ENCODE peak calls at places on chromosomes 3 and 15, in ten cellular contexts. U is right atrium auricular region, V is right cardiac atrium, O is D341Med, Z is H54, Q is GM19239, N is H7, C is IMR-90, D is heart left ventricle, P is NCI-H1105. H is an unnamed sample.

GRCh38 chr15:70374096-70374495 is 276.4 kb upstream of the TLE3 start:
- DNase-seq in C (no peak), V (no peak), P (no peak), U (peak), Z (no peak), D (no peak), N (no peak), Q (no peak), O (no peak), H (no peak)

GRCh38 chr3:141237701-141238521 is 6.3 kb downstream of the PXYLP1 start:
- DNase-seq in N (no peak), O (no peak), P (peak), Q (no peak), C (no peak), D (peak), U (no peak), Z (no peak), V (peak), H (no peak)

GRCh38 chr3:13873818-13874217 is 6.1 kb downstream of the WNT7A start:
- DNase-seq in N (peak), D (no peak), C (no peak), P (no peak), Q (no peak), O (no peak), V (no peak), U (no peak), Z (no peak), H (no peak)

GRCh38 chr3:132135628-132136333 is 101.0 kb upstream of the CPNE4 start:
- DNase-seq in U (no peak), Q (no peak), C (peak), V (no peak), N (peak), Z (peak), D (no peak), P (no peak), O (no peak), H (no peak)

GRCh38 chr15:57548835-57549234 is 42.9 kb upstream of the MYZAP start:
- DNase-seq in O (no peak), P (no peak), U (no peak), C (no peak), Z (no peak), Q (no peak), N (no peak), D (no peak), V (no peak), H (no peak)

GRCh38 chr3:122356402-122356801 is 26.6 kb downstream of the MIX23 start:
- DNase-seq in D (no peak), U (no peak), O (peak), N (peak), P (peak), Q (no peak), Z (peak), C (peak), V (peak), H (no peak)

GRCh38 chr3:52121813-52122212 is 32.4 kb downstream of the POC1A start:
- DNase-seq in Q (no peak), P (no peak), V (peak), C (no peak), U (no peak), N (no peak), O (no peak), Z (no peak), D (peak), H (no peak)

GRCh38 chr3:66593978-66594377 is 93.2 kb upstream of the LRIG1 start:
- DNase-seq in O (no peak), Q (no peak), P (no peak), V (no peak), C (peak), D (no peak), N (no peak), Z (peak), U (no peak), H (no peak)

GRCh38 chr3:111210003-111210699 is 138.5 kb downstream of the NECTIN3 start:
- DNase-seq in D (no peak), V (no peak), Z (no peak), U (no peak), N (no peak), C (peak), O (no peak), P (no peak), Q (no peak), H (no peak)

GRCh38 chr15:36430721-36431265 is 148.6 kb upstream of the CDIN1 start:
- DNase-seq in O (no peak), U (no peak), D (no peak), P (no peak), C (peak), V (no peak), N (no peak), Q (no peak), Z (no peak), H (no peak)

GRCh38 chr15:77239892-77240608 is 169.1 kb upstream of the TSPAN3 start:
- DNase-seq in D (no peak), U (no peak), Q (no peak), N (no peak), C (no peak), V (no peak), P (no peak), Z (no peak), O (no peak), H (no peak)

GRCh38 chr3:136960838-136961836 is 3.4 kb downstream of the IL20RB start:
- DNase-seq in U (no peak), P (no peak), Z (peak), N (no peak), O (no peak), V (no peak), C (no peak), D (no peak), Q (no peak), H (no peak)

GRCh38 chr3:154314152-154314551 is 10.1 kb downstream of the DHX36 start:
- DNase-seq in Z (no peak), D (no peak), P (no peak), Q (no peak), V (no peak), C (no peak), N (no peak), U (no peak), O (no peak), H (no peak)

GRCh38 chr15:92524161-92524560 is 130.5 kb downstream of the ST8SIA2 start:
- DNase-seq in U (no peak), Z (no peak), P (no peak), Q (no peak), O (no peak), D (no peak), N (no peak), V (no peak), C (no peak), H (no peak)

GRCh38 chr3:132659000-132659369 is 624 bp downstream of the ACAD11 start:
- DNase-seq in P (no peak), Z (no peak), D (no peak), V (no peak), U (no peak), N (no peak), C (no peak), O (peak), Q (no peak), H (no peak)

GRCh38 chr3:58068126-58068809 is 60.0 kb downstream of the FLNB start:
- DNase-seq in P (no peak), C (no peak), U (no peak), V (no peak), Z (no peak), Q (no peak), D (no peak), N (no peak), O (no peak), H (no peak)

GRCh38 chr15:68609618-68610017 is 30.8 kb downstream of the CORO2B start:
- DNase-seq in C (no peak), Q (no peak), P (no peak), V (peak), Z (no peak), N (no peak), U (peak), D (peak), O (no peak), H (no peak)

GRCh38 chr15:101112336-101113113 is 139.3 kb downstream of the CHSY1 start:
- DNase-seq in O (no peak), Q (no peak), C (no peak), D (no peak), Z (no peak), V (no peak), N (peak), U (no peak), P (no peak), H (no peak)

GRCh38 chr3:53804697-53805462 is 41.3 kb downstream of the CHDH start:
- DNase-seq in D (no peak), O (no peak), Z (peak), P (no peak), N (no peak), Q (no peak), C (peak), U (no peak), V (no peak), H (peak)

GRCh38 chr15:62482715-62483429 is 317.8 kb upstream of the C2CD4B start:
- DNase-seq in U (no peak), Q (peak), N (peak), C (peak), D (no peak), Z (peak), O (no peak), V (no peak), P (no peak), H (no peak)

GRCh38 chr15:66749841-66750575 is 48.0 kb downstream of the SMAD6 start:
- DNase-seq in V (no peak), P (no peak), N (no peak), U (no peak), C (no peak), D (no peak), Q (no peak), O (no peak), Z (no peak), H (no peak)

GRCh38 chr15:57146394-57147140 is 228.1 kb downstream of the TCF12 start:
- DNase-seq in N (peak), C (peak), U (no peak), Z (no peak), V (no peak), P (peak), O (peak), Q (no peak), D (no peak), H (no peak)

GRCh38 chr3:62048577-62048976 is 324.8 kb downstream of the FEZF2 start:
- DNase-seq in O (no peak), U (no peak), N (no peak), P (no peak), C (no peak), D (no peak), Q (no peak), Z (no peak), V (no peak), H (no peak)

GRCh38 chr15:22806664-22807063 is 20.2 kb downstream of the NIPA1 start:
- DNase-seq in D (no peak), O (no peak), V (no peak), U (no peak), Q (no peak), P (no peak), N (no peak), C (no peak), Z (no peak), H (no peak)

GRCh38 chr3:13288732-13289718 is 131.1 kb downstream of the NUP210 start:
- DNase-seq in C (peak), N (no peak), D (peak), P (no peak), Q (no peak), O (no peak), U (no peak), V (no peak), Z (no peak), H (no peak)

GRCh38 chr15:41892621-41893421 is 1.0 kb downstream of the SPTBN5 start:
- DNase-seq in P (no peak), O (no peak), Q (no peak), V (peak), U (no peak), C (no peak), Z (no peak), D (no peak), N (peak), H (no peak)

GRCh38 chr3:77687545-77687944 is 647.6 kb downstream of the ROBO2 start:
- DNase-seq in V (no peak), P (no peak), O (no peak), D (no peak), N (no peak), Z (no peak), U (no peak), Q (no peak), C (no peak), H (no peak)

GRCh38 chr3:194880940-194881925 is 195.6 kb downstream of the FAM43A start:
- DNase-seq in C (no peak), N (no peak), O (no peak), V (no peak), P (no peak), Q (no peak), Z (no peak), D (no peak), U (peak), H (no peak)

GRCh38 chr3:55329849-55330248 is 157.3 kb downstream of the WNT5A start:
- DNase-seq in Z (peak), D (no peak), Q (no peak), V (no peak), N (no peak), O (no peak), P (no peak), U (no peak), C (peak), H (no peak)

GRCh38 chr3:124811441-124811840 is 75.7 kb downstream of the ITGB5 start:
- DNase-seq in P (no peak), N (no peak), V (no peak), O (no peak), C (peak), Q (no peak), Z (no peak), U (no peak), D (no peak), H (no peak)

GRCh38 chr3:189276481-189277190 is 104.9 kb downstream of the TPRG1 start:
- DNase-seq in U (no peak), V (peak), Z (peak), Q (no peak), C (peak), D (no peak), O (no peak), N (no peak), P (no peak), H (no peak)